ENCODE peak calls at places on chromosomes 7 and 10, in nine cellular contexts. J, U, S, A, C, H, N, E and Y are unnamed samples.

GRCh38 chr7:85806321-85806720 is 619.5 kb upstream of the SEMA3D start:
- DNase-seq in C (peak; percentile 2), U (no peak), E (no peak), H (no peak), N (no peak), J (no peak), S (no peak), A (no peak), Y (no peak)

GRCh38 chr10:70931168-70931805 is 42.9 kb upstream of the PCBD1 start:
- DNase-seq in H (no peak), U (no peak), A (no peak), S (no peak), C (no peak), J (peak; percentile 38), N (peak; percentile 23), E (no peak), Y (no peak)

GRCh38 chr10:106643521-106643920 is 521.0 kb downstream of the SORCS1 start:
- DNase-seq in A (no peak), H (no peak), N (no peak), S (no peak), E (no peak), C (no peak), U (no peak), J (no peak), Y (no peak)

GRCh38 chr10:79312601-79313187 is 34.6 kb upstream of the PPIF start:
- DNase-seq in J (no peak), N (no peak), H (no peak), A (no peak), S (no peak), U (no peak), E (no peak), C (no peak), Y (no peak)

GRCh38 chr7:73847941-73848723 is 5.8 kb upstream of the METTL27 start:
- DNase-seq in J (no peak), C (no peak), U (no peak), H (no peak), N (no peak), S (no peak), A (no peak), E (no peak), Y (no peak)

GRCh38 chr10:129440247-129440646 is 26.8 kb upstream of the MGMT start:
- DNase-seq in N (no peak), H (no peak), U (no peak), C (no peak), S (no peak), A (no peak), E (no peak), J (no peak), Y (no peak)

GRCh38 chr10:115094605-115095004 is 1.4 kb downstream of the ATRNL1 start:
- DNase-seq in H (no peak), A (no peak), N (no peak), U (no peak), S (no peak), J (no peak), E (no peak), C (no peak), Y (no peak)

GRCh38 chr10:1514641-1515040 is 222.7 kb downstream of the ADARB2 start:
- DNase-seq in C (no peak), S (no peak), N (no peak), H (no peak), A (no peak), J (no peak), U (no peak), E (no peak), Y (no peak)

GRCh38 chr7:47777531-47778152 is 170.6 kb downstream of the PKD1L1 start:
- DNase-seq in C (no peak), U (no peak), A (no peak), H (no peak), E (no peak), J (no peak), N (no peak), S (no peak), Y (no peak)

GRCh38 chr7:128100949-128101713 is 69.9 kb upstream of the LRRC4 start:
- DNase-seq in C (no peak), H (no peak), E (no peak), N (no peak), U (no peak), A (no peak), S (no peak), J (no peak), Y (no peak)

GRCh38 chr7:151850484-151851159 is 26.3 kb downstream of the PRKAG2 start:
- DNase-seq in U (no peak), A (no peak), E (peak; percentile 87), J (no peak), N (no peak), H (no peak), C (no peak), S (no peak), Y (peak; percentile 11)

GRCh38 chr7:47571355-47572100 is 10.4 kb downstream of the TNS3 start:
- DNase-seq in C (peak; percentile 65), S (no peak), E (peak; percentile 89), J (peak; percentile 89), H (no peak), N (peak; percentile 81), A (no peak), U (peak; percentile 91), Y (peak; percentile 88)

GRCh38 chr10:123800299-123800698 is 91.3 kb downstream of the CPXM2 start:
- DNase-seq in C (peak; percentile 28), N (no peak), E (no peak), U (peak; percentile 76), J (no peak), H (no peak), S (no peak), A (no peak), Y (no peak)

GRCh38 chr7:151085691-151086620 is at the start of gene AGAP3:
- DNase-seq in A (peak; percentile 97), S (peak; percentile 81), E (peak; percentile 96), N (no peak), U (peak; percentile 93), J (peak; percentile 77), H (peak; percentile 31), C (peak; percentile 94), Y (peak; percentile 92)

GRCh38 chr10:35382096-35382495 is 45.8 kb downstream of the CCNY start:
- DNase-seq in S (no peak), E (no peak), H (no peak), C (no peak), J (no peak), U (no peak), N (no peak), A (no peak), Y (no peak)

GRCh38 chr10:35378547-35379210 is 42.4 kb downstream of the CCNY start:
- DNase-seq in J (peak; percentile 67), N (no peak), U (no peak), H (no peak), S (peak; percentile 36), A (no peak), E (no peak), C (no peak), Y (no peak)

GRCh38 chr10:35375091-35375765 is 38.9 kb downstream of the CCNY start:
- DNase-seq in J (peak; percentile 32), A (no peak), H (no peak), U (no peak), N (no peak), E (no peak), S (no peak), C (no peak), Y (no peak)

GRCh38 chr10:35377050-35377723 is 40.9 kb downstream of the CCNY start:
- DNase-seq in C (no peak), N (no peak), U (no peak), J (no peak), E (no peak), A (no peak), H (no peak), S (no peak), Y (no peak)

DNA sequence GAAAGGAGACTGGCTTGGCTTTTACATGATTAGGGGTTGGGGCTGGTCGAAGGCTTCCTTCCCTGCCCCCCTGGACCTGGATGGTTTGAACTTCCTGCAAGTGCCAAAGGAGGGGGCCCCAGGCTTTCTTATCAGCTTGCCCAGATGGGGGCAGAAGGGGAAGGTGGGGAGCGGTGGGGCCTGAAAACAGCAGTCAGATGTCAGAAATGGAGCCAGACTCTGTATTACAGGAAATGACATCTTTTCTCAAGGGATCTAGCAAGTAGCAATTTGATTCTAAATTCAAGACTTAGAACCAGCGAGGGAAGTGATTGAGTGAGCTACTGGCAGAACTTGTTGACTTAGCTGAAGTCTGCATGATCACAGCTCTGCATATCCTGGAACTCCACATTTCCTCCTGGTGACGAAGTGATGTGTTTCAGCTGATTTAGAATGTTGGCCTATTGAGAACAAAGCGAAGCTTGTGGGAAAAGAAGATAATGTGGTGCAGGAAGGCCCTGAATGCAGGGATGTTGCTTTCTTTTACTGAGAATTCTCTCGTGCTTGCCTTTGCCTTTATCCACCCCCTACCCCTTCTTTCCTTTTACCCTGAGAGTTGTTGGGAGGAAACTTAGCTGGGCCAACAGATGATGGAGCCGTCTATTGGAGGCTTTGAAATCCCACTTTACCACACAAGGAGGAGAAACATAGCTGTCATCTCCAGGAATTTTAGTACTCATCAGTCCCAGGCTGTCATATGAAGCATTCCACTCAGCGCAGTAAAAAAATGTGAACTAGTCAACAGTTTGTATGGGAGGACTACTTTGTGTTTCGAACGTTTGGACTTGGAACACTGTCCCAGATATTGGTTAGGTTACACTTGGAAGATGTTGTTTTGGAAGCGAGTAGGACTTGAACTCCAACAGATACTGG is 43.2 kb downstream of the CCNY start:
- DNase-seq in J (peak; percentile 91), H (no peak), U (no peak), S (peak; percentile 78), A (peak; percentile 64), E (no peak), N (no peak), C (no peak), Y (peak; percentile 50)
- TF ChIP-seq CTCF in J (peak; percentile 1), H (no peak), U (no peak), S (peak; percentile 34), A (no peak), E (no peak), N (no peak), C (no peak), Y (peak; percentile 18)

DNA sequence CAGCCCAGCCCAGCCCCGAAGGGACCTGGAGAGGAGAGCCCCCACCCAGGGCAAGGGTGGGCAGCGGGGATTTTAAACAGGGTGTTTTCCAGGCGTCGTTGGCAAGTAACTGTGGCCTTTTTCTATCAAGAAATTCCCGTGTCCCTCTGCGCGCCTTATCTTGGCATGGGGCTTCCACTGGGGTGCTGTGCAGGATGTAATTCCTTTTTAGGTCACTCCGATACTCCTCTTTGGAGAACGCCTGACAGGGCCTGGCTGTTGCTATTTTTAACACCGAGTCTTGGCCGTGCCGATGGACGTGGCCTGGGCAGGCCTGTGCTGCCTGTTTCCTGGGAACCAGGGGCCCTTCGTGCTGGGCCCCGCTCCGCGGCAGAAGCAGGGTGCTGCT is 93.8 kb downstream of the INPP5A start:
- DNase-seq in J (no peak), E (peak; percentile 64), S (no peak), C (peak; percentile 95), H (no peak), A (no peak), U (peak; percentile 92), N (no peak), Y (peak; percentile 79)
- TF ChIP-seq CTCF in J (no peak), E (no peak), S (no peak), C (no peak), H (no peak), A (no peak), U (no peak), N (no peak), Y (no peak)

GRCh38 chr7:2560175-2560695 is 1.5 kb downstream of the IQCE start:
- DNase-seq in E (peak; percentile 46), J (no peak), N (no peak), S (no peak), U (no peak), A (no peak), C (no peak), H (no peak), Y (no peak)
- TF ChIP-seq CTCF in E (peak; percentile 20), J (no peak), N (no peak), S (no peak), U (no peak), A (no peak), C (no peak), H (no peak), Y (no peak)

GRCh38 chr7:130732980-130733865 is 784 bp downstream of the KLF14 start:
- DNase-seq in J (no peak), H (no peak), C (peak; percentile 19), A (peak; percentile 80), S (peak; percentile 49), N (no peak), U (no peak), E (peak; percentile 64), Y (peak; percentile 14)
- TF ChIP-seq CTCF in J (no peak), H (no peak), C (no peak), A (no peak), S (peak; percentile 31), N (peak; percentile 10), U (no peak), E (no peak), Y (no peak)